ENCODE peak calls at places on chromosomes 5 and 9, in ten cellular contexts. One of them, this sample, is unnamed.

GRCh38 chr9:99039388-99040182 is 65.3 kb upstream of the TGFBR1 start:
- DNase-seq in GM04504: no peak
- DNase-seq in A549: no peak
- DNase-seq in kidney: no peak
- DNase-seq in stimulated activated CD4-positive, alpha-beta T cell treated with anti-CD3 and anti-CD28 coated beads, Interleukin-4, amount 100 ng/mL, for 48 hours: no peak
- DNase-seq in fibroblast of mammary gland: peak
- DNase-seq in HS-27A: no peak
- DNase-seq in NCI-H526 treated with DMSO at 0.1 percent for 48 hours: no peak
- DNase-seq in GDM1: no peak
- DNase-seq in stimulated activated effector memory CD8-positive, alpha-beta T cell treated with anti-CD3 and anti-CD28 coated beads, Interleukin-12 subunit alpha, Interleukin-12 subunit beta, amount 100 ng/mL, for 72 hours: no peak
- DNase-seq in this sample: peak

GRCh38 chr5:123807177-123807900 is 295.4 kb downstream of the CSNK1G3 start:
- DNase-seq in GM04504: peak
- DNase-seq in A549: no peak
- DNase-seq in kidney: no peak
- DNase-seq in stimulated activated CD4-positive, alpha-beta T cell treated with anti-CD3 and anti-CD28 coated beads, Interleukin-4, amount 100 ng/mL, for 48 hours: no peak
- DNase-seq in fibroblast of mammary gland: no peak
- DNase-seq in HS-27A: no peak
- DNase-seq in NCI-H526 treated with DMSO at 0.1 percent for 48 hours: peak
- DNase-seq in GDM1: no peak
- DNase-seq in stimulated activated effector memory CD8-positive, alpha-beta T cell treated with anti-CD3 and anti-CD28 coated beads, Interleukin-12 subunit alpha, Interleukin-12 subunit beta, amount 100 ng/mL, for 72 hours: no peak
- DNase-seq in this sample: no peak

GRCh38 chr9:95363051-95363841 is 45.7 kb upstream of the FANCC start:
- DNase-seq in GM04504: no peak
- DNase-seq in A549: no peak
- DNase-seq in kidney: no peak
- DNase-seq in stimulated activated CD4-positive, alpha-beta T cell treated with anti-CD3 and anti-CD28 coated beads, Interleukin-4, amount 100 ng/mL, for 48 hours: no peak
- DNase-seq in fibroblast of mammary gland: no peak
- DNase-seq in HS-27A: no peak
- DNase-seq in NCI-H526 treated with DMSO at 0.1 percent for 48 hours: no peak
- DNase-seq in GDM1: no peak
- DNase-seq in stimulated activated effector memory CD8-positive, alpha-beta T cell treated with anti-CD3 and anti-CD28 coated beads, Interleukin-12 subunit alpha, Interleukin-12 subunit beta, amount 100 ng/mL, for 72 hours: no peak
- DNase-seq in this sample: no peak

GRCh38 chr5:1464096-1464446 is 18.8 kb upstream of the SLC6A3 start:
- DNase-seq in GM04504: no peak
- DNase-seq in A549: no peak
- DNase-seq in kidney: no peak
- DNase-seq in stimulated activated CD4-positive, alpha-beta T cell treated with anti-CD3 and anti-CD28 coated beads, Interleukin-4, amount 100 ng/mL, for 48 hours: no peak
- DNase-seq in fibroblast of mammary gland: no peak
- DNase-seq in HS-27A: no peak
- DNase-seq in NCI-H526 treated with DMSO at 0.1 percent for 48 hours: no peak
- DNase-seq in GDM1: no peak
- DNase-seq in stimulated activated effector memory CD8-positive, alpha-beta T cell treated with anti-CD3 and anti-CD28 coated beads, Interleukin-12 subunit alpha, Interleukin-12 subunit beta, amount 100 ng/mL, for 72 hours: no peak
- DNase-seq in this sample: no peak

GRCh38 chr5:74042559-74043357 is 416.8 kb downstream of the ARHGEF28 start:
- DNase-seq in GM04504: peak
- DNase-seq in A549: peak
- DNase-seq in kidney: no peak
- DNase-seq in stimulated activated CD4-positive, alpha-beta T cell treated with anti-CD3 and anti-CD28 coated beads, Interleukin-4, amount 100 ng/mL, for 48 hours: no peak
- DNase-seq in fibroblast of mammary gland: peak
- DNase-seq in HS-27A: peak
- DNase-seq in NCI-H526 treated with DMSO at 0.1 percent for 48 hours: no peak
- DNase-seq in GDM1: no peak
- DNase-seq in stimulated activated effector memory CD8-positive, alpha-beta T cell treated with anti-CD3 and anti-CD28 coated beads, Interleukin-12 subunit alpha, Interleukin-12 subunit beta, amount 100 ng/mL, for 72 hours: no peak
- DNase-seq in this sample: no peak

GRCh38 chr5:77560677-77561263 is 68.7 kb upstream of the WDR41 start:
- DNase-seq in GM04504: peak
- DNase-seq in A549: peak
- DNase-seq in kidney: no peak
- DNase-seq in stimulated activated CD4-positive, alpha-beta T cell treated with anti-CD3 and anti-CD28 coated beads, Interleukin-4, amount 100 ng/mL, for 48 hours: no peak
- DNase-seq in fibroblast of mammary gland: peak
- DNase-seq in HS-27A: no peak
- DNase-seq in NCI-H526 treated with DMSO at 0.1 percent for 48 hours: peak
- DNase-seq in GDM1: peak
- DNase-seq in stimulated activated effector memory CD8-positive, alpha-beta T cell treated with anti-CD3 and anti-CD28 coated beads, Interleukin-12 subunit alpha, Interleukin-12 subunit beta, amount 100 ng/mL, for 72 hours: no peak
- DNase-seq in this sample: peak

GRCh38 chr9:89606567-89607311 is 1.9 kb downstream of the GADD45G start:
- DNase-seq in GM04504: no peak
- DNase-seq in A549: no peak
- DNase-seq in kidney: peak
- DNase-seq in stimulated activated CD4-positive, alpha-beta T cell treated with anti-CD3 and anti-CD28 coated beads, Interleukin-4, amount 100 ng/mL, for 48 hours: peak
- DNase-seq in fibroblast of mammary gland: peak
- DNase-seq in HS-27A: no peak
- DNase-seq in NCI-H526 treated with DMSO at 0.1 percent for 48 hours: peak
- DNase-seq in GDM1: no peak
- DNase-seq in stimulated activated effector memory CD8-positive, alpha-beta T cell treated with anti-CD3 and anti-CD28 coated beads, Interleukin-12 subunit alpha, Interleukin-12 subunit beta, amount 100 ng/mL, for 72 hours: no peak
- DNase-seq in this sample: no peak

GRCh38 chr9:76292658-76293057 is 101.6 kb downstream of the RFK start:
- DNase-seq in GM04504: no peak
- DNase-seq in A549: no peak
- DNase-seq in kidney: no peak
- DNase-seq in stimulated activated CD4-positive, alpha-beta T cell treated with anti-CD3 and anti-CD28 coated beads, Interleukin-4, amount 100 ng/mL, for 48 hours: no peak
- DNase-seq in fibroblast of mammary gland: no peak
- DNase-seq in HS-27A: no peak
- DNase-seq in NCI-H526 treated with DMSO at 0.1 percent for 48 hours: no peak
- DNase-seq in GDM1: no peak
- DNase-seq in stimulated activated effector memory CD8-positive, alpha-beta T cell treated with anti-CD3 and anti-CD28 coated beads, Interleukin-12 subunit alpha, Interleukin-12 subunit beta, amount 100 ng/mL, for 72 hours: no peak
- DNase-seq in this sample: no peak

GRCh38 chr5:66896207-66896606 is 300.0 kb downstream of the MAST4 start:
- DNase-seq in GM04504: no peak
- DNase-seq in A549: no peak
- DNase-seq in kidney: no peak
- DNase-seq in stimulated activated CD4-positive, alpha-beta T cell treated with anti-CD3 and anti-CD28 coated beads, Interleukin-4, amount 100 ng/mL, for 48 hours: no peak
- DNase-seq in fibroblast of mammary gland: no peak
- DNase-seq in HS-27A: no peak
- DNase-seq in NCI-H526 treated with DMSO at 0.1 percent for 48 hours: no peak
- DNase-seq in GDM1: no peak
- DNase-seq in stimulated activated effector memory CD8-positive, alpha-beta T cell treated with anti-CD3 and anti-CD28 coated beads, Interleukin-12 subunit alpha, Interleukin-12 subunit beta, amount 100 ng/mL, for 72 hours: no peak
- DNase-seq in this sample: no peak

GRCh38 chr5:16712178-16712577 is 95.4 kb upstream of the RETREG1 start:
- DNase-seq in GM04504: no peak
- DNase-seq in A549: no peak
- DNase-seq in kidney: no peak
- DNase-seq in stimulated activated CD4-positive, alpha-beta T cell treated with anti-CD3 and anti-CD28 coated beads, Interleukin-4, amount 100 ng/mL, for 48 hours: no peak
- DNase-seq in fibroblast of mammary gland: no peak
- DNase-seq in HS-27A: no peak
- DNase-seq in NCI-H526 treated with DMSO at 0.1 percent for 48 hours: no peak
- DNase-seq in GDM1: no peak
- DNase-seq in stimulated activated effector memory CD8-positive, alpha-beta T cell treated with anti-CD3 and anti-CD28 coated beads, Interleukin-12 subunit alpha, Interleukin-12 subunit beta, amount 100 ng/mL, for 72 hours: no peak
- DNase-seq in this sample: no peak

GRCh38 chr9:14309403-14309802 is 4.5 kb downstream of the NFIB start:
- DNase-seq in GM04504: no peak
- DNase-seq in A549: peak
- DNase-seq in kidney: no peak
- DNase-seq in stimulated activated CD4-positive, alpha-beta T cell treated with anti-CD3 and anti-CD28 coated beads, Interleukin-4, amount 100 ng/mL, for 48 hours: no peak
- DNase-seq in fibroblast of mammary gland: peak
- DNase-seq in HS-27A: no peak
- DNase-seq in NCI-H526 treated with DMSO at 0.1 percent for 48 hours: no peak
- DNase-seq in GDM1: no peak
- DNase-seq in stimulated activated effector memory CD8-positive, alpha-beta T cell treated with anti-CD3 and anti-CD28 coated beads, Interleukin-12 subunit alpha, Interleukin-12 subunit beta, amount 100 ng/mL, for 72 hours: no peak
- DNase-seq in this sample: no peak

GRCh38 chr5:50744761-50745160 is 78.3 kb downstream of the PARP8 start:
- DNase-seq in GM04504: no peak
- DNase-seq in A549: no peak
- DNase-seq in kidney: no peak
- DNase-seq in stimulated activated CD4-positive, alpha-beta T cell treated with anti-CD3 and anti-CD28 coated beads, Interleukin-4, amount 100 ng/mL, for 48 hours: no peak
- DNase-seq in fibroblast of mammary gland: peak
- DNase-seq in HS-27A: no peak
- DNase-seq in NCI-H526 treated with DMSO at 0.1 percent for 48 hours: no peak
- DNase-seq in GDM1: no peak
- DNase-seq in stimulated activated effector memory CD8-positive, alpha-beta T cell treated with anti-CD3 and anti-CD28 coated beads, Interleukin-12 subunit alpha, Interleukin-12 subunit beta, amount 100 ng/mL, for 72 hours: no peak
- DNase-seq in this sample: peak

GRCh38 chr9:90055226-90055625 is 450.4 kb downstream of the GADD45G start:
- DNase-seq in GM04504: no peak
- DNase-seq in A549: no peak
- DNase-seq in kidney: no peak
- DNase-seq in stimulated activated CD4-positive, alpha-beta T cell treated with anti-CD3 and anti-CD28 coated beads, Interleukin-4, amount 100 ng/mL, for 48 hours: no peak
- DNase-seq in fibroblast of mammary gland: no peak
- DNase-seq in HS-27A: no peak
- DNase-seq in NCI-H526 treated with DMSO at 0.1 percent for 48 hours: no peak
- DNase-seq in GDM1: no peak
- DNase-seq in stimulated activated effector memory CD8-positive, alpha-beta T cell treated with anti-CD3 and anti-CD28 coated beads, Interleukin-12 subunit alpha, Interleukin-12 subunit beta, amount 100 ng/mL, for 72 hours: no peak
- DNase-seq in this sample: no peak

GRCh38 chr5:174717826-174718455 is 6.4 kb upstream of the MSX2 start:
- DNase-seq in GM04504: no peak
- DNase-seq in A549: no peak
- DNase-seq in kidney: no peak
- DNase-seq in stimulated activated CD4-positive, alpha-beta T cell treated with anti-CD3 and anti-CD28 coated beads, Interleukin-4, amount 100 ng/mL, for 48 hours: no peak
- DNase-seq in fibroblast of mammary gland: no peak
- DNase-seq in HS-27A: no peak
- DNase-seq in NCI-H526 treated with DMSO at 0.1 percent for 48 hours: no peak
- DNase-seq in GDM1: no peak
- DNase-seq in stimulated activated effector memory CD8-positive, alpha-beta T cell treated with anti-CD3 and anti-CD28 coated beads, Interleukin-12 subunit alpha, Interleukin-12 subunit beta, amount 100 ng/mL, for 72 hours: no peak
- DNase-seq in this sample: no peak

GRCh38 chr9:131635285-131635684 is 90.0 kb downstream of the PRRT1B start:
- DNase-seq in GM04504: peak
- DNase-seq in A549: peak
- DNase-seq in kidney: peak
- DNase-seq in stimulated activated CD4-positive, alpha-beta T cell treated with anti-CD3 and anti-CD28 coated beads, Interleukin-4, amount 100 ng/mL, for 48 hours: peak
- DNase-seq in fibroblast of mammary gland: peak
- DNase-seq in HS-27A: peak
- DNase-seq in NCI-H526 treated with DMSO at 0.1 percent for 48 hours: no peak
- DNase-seq in GDM1: peak
- DNase-seq in stimulated activated effector memory CD8-positive, alpha-beta T cell treated with anti-CD3 and anti-CD28 coated beads, Interleukin-12 subunit alpha, Interleukin-12 subunit beta, amount 100 ng/mL, for 72 hours: no peak
- DNase-seq in this sample: no peak